ENCODE peak calls at places on chromosome 17, in five cellular contexts. One of them, this sample, is unnamed.

GRCh38 chr17:27570578-27570914 is 60.4 kb upstream of the LGALS9 start:
- DNase-seq in NCI-H446: no peak
- DNase-seq in skeletal muscle cell: no peak
- DNase-seq in substantia nigra: no peak
- DNase-seq in left colon: no peak
- DNase-seq in this sample: no peak

GRCh38 chr17:75111777-75112176 is 2.0 kb downstream of the ARMC7 start:
- DNase-seq in left colon: no peak
- DNase-seq in NCI-H446: no peak
- DNase-seq in skeletal muscle cell: no peak
- DNase-seq in substantia nigra: no peak
- DNase-seq in this sample: no peak

GRCh38 chr17:66308856-66309255 is 6.4 kb downstream of the PRKCA start:
- DNase-seq in NCI-H446: no peak
- DNase-seq in substantia nigra: no peak
- DNase-seq in left colon: no peak
- DNase-seq in skeletal muscle cell: no peak
- DNase-seq in this sample: no peak

GRCh38 chr17:2075336-2076056 is 20.6 kb downstream of the HIC1 start:
- DNase-seq in left colon: no peak
- DNase-seq in skeletal muscle cell: no peak
- DNase-seq in substantia nigra: no peak
- DNase-seq in NCI-H446: no peak
- DNase-seq in this sample: no peak

GRCh38 chr17:57043276-57043675 is 41.8 kb upstream of the AKAP1 start:
- DNase-seq in substantia nigra: no peak
- DNase-seq in NCI-H446: no peak
- DNase-seq in left colon: no peak
- DNase-seq in skeletal muscle cell: no peak
- DNase-seq in this sample: no peak

GRCh38 chr17:37506678-37507077 is 17.0 kb downstream of the DUSP14 start:
- DNase-seq in left colon: no peak
- DNase-seq in skeletal muscle cell: no peak
- DNase-seq in NCI-H446: peak
- DNase-seq in substantia nigra: no peak
- DNase-seq in this sample: no peak

GRCh38 chr17:79041041-79041570 is 17.1 kb downstream of the C1QTNF1 start:
- DNase-seq in skeletal muscle cell: no peak
- DNase-seq in left colon: peak
- DNase-seq in substantia nigra: no peak
- DNase-seq in NCI-H446: no peak
- DNase-seq in this sample: no peak

GRCh38 chr17:45226620-45227019 is 4.9 kb downstream of the FMNL1 start:
- DNase-seq in left colon: no peak
- DNase-seq in skeletal muscle cell: no peak
- DNase-seq in substantia nigra: no peak
- DNase-seq in NCI-H446: no peak
- DNase-seq in this sample: no peak

GRCh38 chr17:1650731-1651558 is 1.3 kb upstream of the RILP start:
- DNase-seq in left colon: peak
- DNase-seq in NCI-H446: no peak
- DNase-seq in substantia nigra: no peak
- DNase-seq in skeletal muscle cell: no peak
- DNase-seq in this sample: peak

GRCh38 chr17:82655038-82655479 is 6.8 kb upstream of the WDR45B start:
- DNase-seq in left colon: peak
- DNase-seq in skeletal muscle cell: no peak
- DNase-seq in substantia nigra: no peak
- DNase-seq in NCI-H446: no peak
- DNase-seq in this sample: peak

GRCh38 chr17:29933379-29933778 is 3.4 kb upstream of the SSH2 start:
- DNase-seq in NCI-H446: no peak
- DNase-seq in skeletal muscle cell: no peak
- DNase-seq in left colon: no peak
- DNase-seq in substantia nigra: no peak
- DNase-seq in this sample: no peak

GRCh38 chr17:77365584-77366186 is 224.9 kb downstream of the SEC14L1 start:
- DNase-seq in NCI-H446: peak
- DNase-seq in left colon: no peak
- DNase-seq in substantia nigra: no peak
- DNase-seq in skeletal muscle cell: peak
- DNase-seq in this sample: peak

GRCh38 chr17:55649935-55650597 is 72.6 kb downstream of the TMEM100 start:
- DNase-seq in left colon: no peak
- DNase-seq in skeletal muscle cell: no peak
- DNase-seq in substantia nigra: no peak
- DNase-seq in NCI-H446: no peak
- DNase-seq in this sample: no peak

GRCh38 chr17:45221081-45221996 is at the start of gene FMNL1:
- DNase-seq in left colon: no peak
- DNase-seq in substantia nigra: peak
- DNase-seq in skeletal muscle cell: no peak
- DNase-seq in NCI-H446: no peak
- DNase-seq in this sample: peak

GRCh38 chr17:65627108-65627507 is 65.7 kb upstream of the AXIN2 start:
- DNase-seq in substantia nigra: no peak
- DNase-seq in left colon: peak
- DNase-seq in skeletal muscle cell: no peak
- DNase-seq in NCI-H446: no peak
- DNase-seq in this sample: peak

GRCh38 chr17:43578699-43579569 is 32.8 kb upstream of the ETV4 start:
- DNase-seq in substantia nigra: no peak
- DNase-seq in skeletal muscle cell: no peak
- DNase-seq in NCI-H446: no peak
- DNase-seq in left colon: no peak
- DNase-seq in this sample: no peak

GRCh38 chr17:80101160-80101945 is at the start of gene GAA:
- DNase-seq in substantia nigra: peak
- DNase-seq in skeletal muscle cell: no peak
- DNase-seq in NCI-H446: peak
- DNase-seq in left colon: peak
- DNase-seq in this sample: peak

GRCh38 chr17:44981221-44981968 is 13.3 kb upstream of the C1QL1 start:
- DNase-seq in NCI-H446: peak
- DNase-seq in skeletal muscle cell: peak
- DNase-seq in left colon: no peak
- DNase-seq in substantia nigra: no peak
- DNase-seq in this sample: no peak

GRCh38 chr17:60102632-60103047 is 23.9 kb upstream of the HEATR6 start:
- DNase-seq in substantia nigra: peak
- DNase-seq in left colon: no peak
- DNase-seq in NCI-H446: no peak
- DNase-seq in skeletal muscle cell: peak
- DNase-seq in this sample: peak

GRCh38 chr17:57572600-57572999 is 172.5 kb downstream of the CCDC182 start:
- DNase-seq in skeletal muscle cell: no peak
- DNase-seq in left colon: no peak
- DNase-seq in substantia nigra: no peak
- DNase-seq in NCI-H446: no peak
- DNase-seq in this sample: no peak

GRCh38 chr17:1153795-1154546 is 25.8 kb downstream of the ABR start:
- DNase-seq in substantia nigra: peak
- DNase-seq in NCI-H446: peak
- DNase-seq in skeletal muscle cell: no peak
- DNase-seq in left colon: no peak
- DNase-seq in this sample: peak

GRCh38 chr17:13704333-13704732 is 102.6 kb upstream of the HS3ST3A1 start:
- DNase-seq in NCI-H446: no peak
- DNase-seq in skeletal muscle cell: peak
- DNase-seq in left colon: no peak
- DNase-seq in substantia nigra: no peak
- DNase-seq in this sample: no peak

GRCh38 chr17:44376124-44376523 is 12.5 kb upstream of the FAM171A2 start:
- DNase-seq in left colon: no peak
- DNase-seq in NCI-H446: no peak
- DNase-seq in skeletal muscle cell: no peak
- DNase-seq in substantia nigra: peak
- DNase-seq in this sample: no peak

GRCh38 chr17:70535986-70536385 is 366.7 kb downstream of the KCNJ2 start:
- DNase-seq in NCI-H446: no peak
- DNase-seq in substantia nigra: no peak
- DNase-seq in skeletal muscle cell: no peak
- DNase-seq in left colon: no peak
- DNase-seq in this sample: no peak

GRCh38 chr17:4944163-4944553 is 4.1 kb downstream of the RNF167 start:
- DNase-seq in NCI-H446: no peak
- DNase-seq in skeletal muscle cell: no peak
- DNase-seq in substantia nigra: no peak
- DNase-seq in left colon: no peak
- DNase-seq in this sample: peak

GRCh38 chr17:78675316-78675616 is 98.1 kb upstream of the DNAH17 start:
- DNase-seq in skeletal muscle cell: no peak
- DNase-seq in left colon: no peak
- DNase-seq in NCI-H446: no peak
- DNase-seq in substantia nigra: no peak
- DNase-seq in this sample: no peak

GRCh38 chr17:73545633-73546032 is 98.6 kb downstream of the SDK2 start:
- DNase-seq in skeletal muscle cell: no peak
- DNase-seq in left colon: no peak
- DNase-seq in substantia nigra: no peak
- DNase-seq in NCI-H446: no peak
- DNase-seq in this sample: no peak

GRCh38 chr17:39695089-39695474 is 4.8 kb upstream of the ERBB2 start:
- DNase-seq in skeletal muscle cell: no peak
- DNase-seq in left colon: no peak
- DNase-seq in NCI-H446: no peak
- DNase-seq in substantia nigra: no peak
- DNase-seq in this sample: no peak

GRCh38 chr17:3557768-3558583 is at the start of gene TRPV3:
- DNase-seq in skeletal muscle cell: no peak
- DNase-seq in left colon: no peak
- DNase-seq in substantia nigra: no peak
- DNase-seq in NCI-H446: no peak
- DNase-seq in this sample: peak

GRCh38 chr17:82229686-82230626 is 1.1 kb downstream of the SLC16A3 start:
- DNase-seq in left colon: peak
- DNase-seq in NCI-H446: no peak
- DNase-seq in substantia nigra: no peak
- DNase-seq in skeletal muscle cell: no peak
- DNase-seq in this sample: peak